ENCODE peak calls at places on chromosome 5, in ten cellular contexts. Z, Q, A, N, H, W, E, C, M and P are unnamed samples.

GRCh38 chr5:74239268-74239667 is 401.3 kb downstream of the ENC1 start:
- DNase-seq in A (no peak), M (no peak), H (no peak), W (no peak), E (no peak), Z (no peak), N (no peak), Q (no peak), C (no peak), P (no peak)

GRCh38 chr5:40735609-40736008 is 20.2 kb downstream of the TTC33 start:
- DNase-seq in Q (no peak), N (no peak), A (no peak), Z (no peak), H (no peak), M (no peak), W (no peak), E (no peak), C (no peak), P (no peak)

GRCh38 chr5:60718186-60718892 is 18.4 kb upstream of the DEPDC1B start:
- DNase-seq in Z (no peak), W (no peak), A (no peak), E (no peak), N (no peak), Q (no peak), H (no peak), M (no peak), C (no peak), P (no peak)

GRCh38 chr5:82405618-82406199 is 127.6 kb upstream of the RPS23 start:
- DNase-seq in Z (no peak), M (no peak), N (no peak), C (no peak), W (peak; percentile 26), A (no peak), E (no peak), H (peak; percentile 99), Q (no peak), P (no peak)

GRCh38 chr5:3828761-3829160 is 233.1 kb downstream of the IRX1 start:
- DNase-seq in N (no peak), E (no peak), C (no peak), M (no peak), W (no peak), H (no peak), A (no peak), Z (no peak), Q (no peak), P (no peak)

GRCh38 chr5:151298063-151298462 is 5.5 kb downstream of the SLC36A3 start:
- DNase-seq in E (peak; percentile 40), C (no peak), M (peak; percentile 79), W (peak; percentile 51), H (peak; percentile 50), Q (no peak), Z (no peak), A (no peak), N (peak; percentile 38), P (peak; percentile 52)

GRCh38 chr5:125061726-125062125 is 315.3 kb upstream of the ZNF608 start:
- DNase-seq in M (no peak), C (no peak), N (no peak), H (no peak), E (no peak), W (no peak), Q (no peak), A (no peak), Z (no peak), P (no peak)

GRCh38 chr5:6236858-6237481 is 141.4 kb downstream of the MED10 start:
- DNase-seq in Q (no peak), M (no peak), Z (no peak), W (no peak), H (no peak), A (no peak), N (no peak), C (no peak), E (no peak), P (no peak)

GRCh38 chr5:90613450-90613849 is 54.9 kb downstream of the ADGRV1 start:
- DNase-seq in M (no peak), A (no peak), H (no peak), N (no peak), Q (no peak), W (no peak), C (no peak), E (no peak), Z (no peak), P (no peak)

GRCh38 chr5:90612930-90613329 is 54.3 kb downstream of the ADGRV1 start:
- DNase-seq in M (no peak), Z (no peak), W (no peak), C (no peak), E (peak; percentile 5), N (no peak), Q (no peak), H (no peak), A (no peak), P (no peak)

GRCh38 chr5:90615355-90615754 is 56.8 kb downstream of the ADGRV1 start:
- DNase-seq in H (no peak), A (no peak), E (no peak), M (no peak), N (no peak), W (no peak), Z (no peak), C (no peak), Q (no peak), P (no peak)

DNA sequence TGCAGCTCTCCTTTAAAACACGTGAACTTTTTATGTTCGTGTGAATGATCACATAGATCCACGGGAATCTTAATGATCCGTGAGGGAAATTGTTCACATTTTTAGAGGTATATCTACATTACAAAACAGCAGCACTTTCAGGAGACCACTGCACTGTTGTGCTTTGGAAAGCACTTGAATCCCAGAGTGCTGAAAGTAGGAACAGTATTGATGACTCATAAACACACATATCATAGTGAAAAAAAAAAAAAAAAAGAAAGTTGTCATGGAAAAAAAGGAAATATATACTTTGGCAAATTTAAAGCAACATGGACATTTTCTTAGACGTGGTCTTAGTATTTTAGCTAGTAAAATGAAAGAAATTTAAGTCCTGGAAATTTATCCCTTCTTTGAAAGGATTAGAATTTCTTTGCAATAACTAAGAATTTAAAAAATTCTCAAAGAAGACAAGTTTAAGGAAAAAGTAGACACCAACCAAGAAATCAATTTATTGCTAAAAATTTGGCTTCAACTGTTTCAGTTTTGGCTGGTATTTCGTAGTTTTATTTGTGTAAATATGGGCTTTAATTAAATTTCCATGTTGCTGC is 55.4 kb downstream of the ADGRV1 start:
- DNase-seq in Z (no peak), Q (no peak), C (no peak), H (no peak), E (no peak), A (no peak), M (no peak), W (no peak), N (no peak), P (no peak)
- TF ChIP-seq POLR2A in Z (no peak), Q (no peak), C (no peak), H (no peak), E (no peak), A (no peak), M (no peak), W (no peak), N (no peak), P (no peak)

DNA sequence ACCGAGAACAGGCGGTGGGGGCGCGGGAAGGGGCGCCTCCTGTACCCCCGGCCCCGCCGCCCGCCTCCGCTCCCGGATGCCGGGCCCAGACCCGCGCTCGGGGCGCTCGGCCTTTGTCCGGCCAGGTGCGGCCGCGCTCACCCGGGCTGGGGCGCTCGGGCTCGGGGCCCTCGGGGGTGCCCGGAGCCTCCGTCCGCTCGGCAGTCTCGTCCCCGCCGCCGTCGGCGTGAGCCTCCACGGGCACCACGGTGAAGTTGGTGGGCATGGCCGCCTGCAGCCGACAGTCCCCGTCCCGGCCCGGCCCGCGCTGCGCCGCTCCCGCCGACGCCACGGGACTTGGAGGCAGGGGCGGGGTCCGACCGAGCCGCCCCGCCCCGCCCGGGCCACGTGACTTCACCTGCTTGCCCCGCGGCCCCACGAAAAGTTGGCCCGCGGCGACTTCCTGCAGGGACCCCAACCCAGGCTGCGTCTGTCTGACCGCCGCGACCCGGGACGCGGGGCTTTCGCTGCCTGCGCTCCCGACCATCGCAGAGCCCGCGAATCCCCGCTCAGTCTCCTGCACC is at the start of gene SLC12A7:
- DNase-seq in W (no peak), Z (peak; percentile 81), C (no peak), H (no peak), Q (peak; percentile 68), A (peak; percentile 68), N (no peak), E (peak; percentile 63), M (peak; percentile 86), P (peak; percentile 79)
- TF ChIP-seq POLR2A in W (peak; percentile 26), Z (no peak), C (peak; percentile 68), H (peak; percentile 32), Q (peak; percentile 67), A (peak; percentile 96), N (peak; percentile 72), E (no peak), M (peak; percentile 94), P (peak; percentile 75)

GRCh38 chr5:55159763-55160492 is at the start of gene GPX8:
- DNase-seq in Q (peak; percentile 20), A (peak; percentile 27), W (no peak), M (peak; percentile 76), E (no peak), C (no peak), H (peak; percentile 92), N (no peak), Z (no peak), P (peak; percentile 29)

GRCh38 chr5:55154893-55155292 is 5.1 kb upstream of the GPX8 start:
- DNase-seq in Z (no peak), Q (no peak), M (no peak), A (no peak), W (no peak), H (peak; percentile 80), N (no peak), C (no peak), E (no peak), P (no peak)

DNA sequence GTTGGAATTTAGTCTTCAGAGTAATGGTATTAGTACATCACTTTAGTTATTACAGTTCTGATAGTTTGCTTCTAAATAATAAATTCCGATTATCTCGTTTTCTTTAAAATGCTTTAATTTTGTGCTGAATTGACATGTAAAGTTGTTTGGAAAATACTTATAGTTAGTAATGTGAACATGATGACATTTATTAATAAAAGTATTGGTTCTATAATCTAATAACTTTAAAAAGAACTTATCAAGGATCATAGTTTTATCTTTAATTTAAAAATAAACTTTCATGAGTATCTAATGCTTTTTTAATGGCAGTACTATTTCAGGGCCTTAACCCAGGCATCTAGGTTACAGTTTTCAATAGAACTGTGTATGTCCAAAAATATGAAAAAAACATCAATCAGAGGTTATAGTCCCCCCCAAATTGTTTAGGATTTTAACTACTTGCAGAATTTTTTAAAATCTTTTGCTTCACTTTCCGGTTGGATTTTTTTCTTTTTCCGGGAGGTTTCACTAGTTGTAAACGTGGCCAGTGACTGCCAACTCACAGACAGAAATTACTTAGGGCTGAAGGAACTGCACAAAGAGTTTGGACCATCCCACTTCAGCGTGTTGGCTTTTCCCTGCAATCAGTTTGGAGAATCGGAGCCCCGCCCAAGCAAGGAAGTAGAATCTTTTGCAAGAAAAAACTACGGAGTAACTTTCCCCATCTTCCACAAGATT is 680 bp downstream of the GPX8 start:
- DNase-seq in A (peak; percentile 56), M (peak; percentile 69), W (no peak), Z (peak; percentile 34), Q (no peak), N (peak; percentile 51), H (peak; percentile 98), E (no peak), C (no peak), P (peak; percentile 66)
- TF ChIP-seq POLR2A in A (no peak), M (peak; percentile 20), W (peak; percentile 56), Z (no peak), Q (no peak), N (peak; percentile 48), H (peak; percentile 97), E (no peak), C (no peak), P (peak; percentile 34)

DNA sequence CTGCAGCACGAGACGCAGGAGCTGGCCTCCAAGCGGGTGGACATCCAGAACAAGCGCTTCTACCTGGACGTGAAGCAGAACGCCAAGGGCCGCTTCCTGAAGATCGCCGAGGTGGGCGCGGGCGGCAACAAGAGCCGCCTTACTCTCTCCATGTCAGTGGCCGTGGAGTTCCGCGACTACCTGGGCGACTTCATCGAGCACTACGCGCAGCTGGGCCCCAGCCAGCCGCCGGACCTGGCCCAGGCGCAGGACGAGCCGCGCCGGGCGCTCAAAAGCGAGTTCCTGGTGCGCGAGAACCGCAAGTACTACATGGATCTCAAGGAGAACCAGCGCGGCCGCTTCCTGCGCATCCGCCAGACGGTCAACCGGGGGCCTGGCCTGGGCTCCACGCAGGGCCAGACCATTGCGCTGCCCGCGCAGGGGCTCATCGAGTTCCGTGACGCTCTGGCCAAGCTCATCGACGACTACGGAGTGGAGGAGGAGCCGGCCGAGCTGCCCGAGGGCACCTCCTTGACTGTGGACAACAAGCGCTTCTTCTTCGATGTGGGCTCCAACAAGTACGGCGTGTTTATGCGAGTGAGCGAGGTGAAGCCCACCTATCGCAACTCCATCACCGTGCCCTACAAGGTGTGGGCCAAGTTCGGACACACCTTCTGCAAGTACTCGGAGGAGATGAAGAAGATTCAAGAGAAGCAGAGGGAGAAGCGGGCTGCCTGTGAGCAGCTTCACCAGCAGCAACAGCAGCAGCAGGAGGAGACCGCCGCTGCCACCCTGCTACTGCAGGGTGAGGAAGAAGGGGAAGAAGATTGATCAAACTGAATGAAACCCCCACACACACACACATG is 654 bp downstream of the PURA start:
- DNase-seq in E (no peak), C (no peak), A (peak; percentile 52), W (no peak), Z (peak; percentile 70), Q (peak; percentile 73), H (peak; percentile 55), M (peak; percentile 30), N (peak; percentile 66), P (peak; percentile 65)
- TF ChIP-seq POLR2A in E (no peak), C (peak; percentile 42), A (no peak), W (no peak), Z (peak; percentile 14), Q (no peak), H (no peak), M (no peak), N (no peak), P (peak; percentile 55)